ENCODE peak calls at places on chromosomes 11 and 22, in six cellular contexts. K, R, J, I, U and W are unnamed samples.

GRCh38 chr11:131274233-131274632 is 96.2 kb upstream of the NTM start:
- DNase-seq in J (no peak), I (no peak), K (no peak), U (no peak), R (no peak), W (no peak)

GRCh38 chr22:22772396-22772795 is 115.2 kb upstream of the IGLL5 start:
- DNase-seq in R (no peak), J (no peak), K (no peak), U (no peak), I (no peak), W (no peak)

GRCh38 chr11:91173701-91174100 is 950.9 kb upstream of the CHORDC1 start:
- DNase-seq in I (no peak), U (no peak), K (no peak), J (no peak), R (no peak), W (no peak)

GRCh38 chr22:22463855-22464540 is 44.5 kb downstream of the ZNF280B start:
- DNase-seq in K (peak), R (no peak), J (peak), U (no peak), I (no peak), W (peak)

GRCh38 chr11:1877211-1878133 is 14.2 kb downstream of the PRR33 start:
- DNase-seq in U (no peak), K (no peak), R (peak), I (peak), J (peak), W (no peak)

GRCh38 chr22:30392661-30393321 is 4.0 kb upstream of the SEC14L2 start:
- DNase-seq in R (no peak), I (no peak), K (peak), U (no peak), J (no peak), W (no peak)

GRCh38 chr11:1701041-1701807 is 4.2 kb downstream of the KRTAP5-6 start:
- DNase-seq in R (no peak), I (no peak), K (no peak), J (no peak), U (no peak), W (no peak)

GRCh38 chr22:28375761-28376534 is 303.7 kb downstream of the TTC28 start:
- DNase-seq in J (no peak), I (no peak), R (no peak), U (no peak), K (no peak), W (no peak)

GRCh38 chr11:12174145-12175143 is 64.1 kb downstream of the MICAL2 start:
- DNase-seq in I (no peak), U (no peak), R (no peak), K (no peak), J (no peak), W (no peak)

GRCh38 chr22:38461414-38462081 is 6.3 kb upstream of the KDELR3 start:
- DNase-seq in U (peak), K (peak), I (peak), R (no peak), J (peak), W (peak)

GRCh38 chr22:42905702-42906183 is 48.7 kb upstream of the ARFGAP3 start:
- DNase-seq in K (no peak), R (no peak), I (peak), J (no peak), U (no peak), W (no peak)

GRCh38 chr22:47817380-47817779 is 1054.9 kb downstream of the TBC1D22A start:
- DNase-seq in I (no peak), K (no peak), J (no peak), U (no peak), R (no peak), W (no peak)

GRCh38 chr11:16897460-16898061 is 116.7 kb downstream of the PLEKHA7 start:
- DNase-seq in J (no peak), U (no peak), R (no peak), I (no peak), K (peak), W (no peak)

GRCh38 chr22:50306753-50307749 is at the start of gene PLXNB2:
- DNase-seq in I (peak), R (no peak), K (peak), U (peak), J (peak), W (no peak)

GRCh38 chr22:49779853-49780271 is 47.8 kb downstream of the BRD1 start:
- DNase-seq in U (no peak), K (no peak), J (no peak), I (no peak), R (no peak), W (no peak)

GRCh38 chr22:36579441-36579840 is 50.5 kb upstream of the EIF3D start:
- DNase-seq in R (no peak), J (no peak), U (no peak), K (peak), I (no peak), W (no peak)

GRCh38 chr22:20009018-20009482 is 7.6 kb downstream of the ARVCF start:
- DNase-seq in I (peak), R (no peak), U (no peak), K (peak), J (no peak), W (no peak)

GRCh38 chr11:74532496-74533246 is 39.1 kb upstream of the LIPT2 start:
- DNase-seq in J (peak), U (peak), R (no peak), K (no peak), I (no peak), W (no peak)

GRCh38 chr11:798093-798713 is at the start of gene SLC25A22:
- DNase-seq in U (peak), K (peak), I (peak), R (peak), J (peak), W (no peak)

GRCh38 chr22:38943181-38943580 is 14.2 kb upstream of the APOBEC3A start:
- DNase-seq in K (no peak), J (no peak), I (no peak), U (no peak), R (no peak), W (no peak)

GRCh38 chr11:86523738-86524602 is 148.4 kb downstream of the ME3 start:
- DNase-seq in R (no peak), J (peak), K (no peak), I (no peak), U (peak), W (no peak)

GRCh38 chr11:119763071-119763715 is 34.2 kb upstream of the NECTIN1 start:
- DNase-seq in J (no peak), K (no peak), I (no peak), R (no peak), U (no peak), W (no peak)

GRCh38 chr11:66336234-66337102 is at the start of gene RIN1:
- DNase-seq in R (no peak), I (peak), U (peak), K (peak), J (peak), W (no peak)
- TF ChIP-seq CTCF in R (no peak), I (peak), U (peak), K (peak), J (no peak), W (no peak)

GRCh38 chr22:45612451-45612901 is 59.2 kb upstream of the ATXN10 start:
- DNase-seq in I (no peak), U (no peak), R (no peak), J (no peak), K (no peak), W (no peak)

GRCh38 chr22:45617948-45618347 is 53.7 kb upstream of the ATXN10 start:
- DNase-seq in K (no peak), J (no peak), I (no peak), U (no peak), R (no peak), W (no peak)

GRCh38 chr22:45615364-45615763 is 56.3 kb upstream of the ATXN10 start:
- DNase-seq in K (no peak), I (no peak), U (peak), R (no peak), J (no peak), W (no peak)

GRCh38 chr22:45612940-45613339 is 58.7 kb upstream of the ATXN10 start:
- DNase-seq in J (no peak), R (no peak), K (peak), I (no peak), U (no peak), W (no peak)

DNA sequence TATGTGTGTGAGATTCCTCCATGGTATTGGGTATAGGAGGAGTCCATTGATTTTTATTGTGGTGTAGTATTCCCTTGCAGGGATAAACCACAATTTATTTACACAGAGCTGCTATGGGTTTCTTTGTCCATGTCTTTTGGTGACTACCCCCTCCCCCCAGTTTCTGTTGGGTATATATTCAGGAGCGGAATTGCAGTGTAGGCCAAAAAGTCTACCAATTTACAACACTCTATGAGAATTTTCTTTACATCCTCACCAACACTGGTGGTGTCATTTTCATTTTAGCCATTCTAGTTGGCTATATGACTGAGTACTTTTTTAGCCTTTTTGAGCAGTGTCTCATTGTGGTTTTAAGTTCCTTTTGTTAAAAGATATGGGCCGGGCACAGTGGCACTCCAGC is 55.2 kb upstream of the ATXN10 start:
- DNase-seq in I (no peak), U (no peak), J (no peak), K (no peak), R (no peak), W (no peak)
- TF ChIP-seq CTCF in I (no peak), U (no peak), J (no peak), K (no peak), R (no peak), W (no peak)

GRCh38 chr11:59221438-59221837 is 8.7 kb upstream of the MPEG1 start:
- DNase-seq in U (peak), R (no peak), K (no peak), I (no peak), J (no peak), W (no peak)
- TF ChIP-seq CTCF in U (peak), R (no peak), K (no peak), I (no peak), J (no peak), W (no peak)

GRCh38 chr11:72814831-72815618 is 814 bp downstream of the ATG16L2 start:
- DNase-seq in R (no peak), K (peak), U (peak), I (peak), J (peak), W (no peak)
- TF ChIP-seq CTCF in R (no peak), K (peak), U (no peak), I (no peak), J (no peak), W (no peak)

GRCh38 chr11:2897048-2897447 is 11.5 kb upstream of the CDKN1C start:
- DNase-seq in K (no peak), J (no peak), R (no peak), U (no peak), I (peak), W (no peak)
- TF ChIP-seq CTCF in K (no peak), J (no peak), R (no peak), U (no peak), I (no peak), W (no peak)

GRCh38 chr11:32071811-32072210 is 19.1 kb upstream of the RCN1 start:
- DNase-seq in K (no peak), U (peak), J (peak), R (no peak), I (no peak), W (no peak)
- TF ChIP-seq CTCF in K (peak), U (peak), J (peak), R (no peak), I (no peak), W (no peak)

DNA sequence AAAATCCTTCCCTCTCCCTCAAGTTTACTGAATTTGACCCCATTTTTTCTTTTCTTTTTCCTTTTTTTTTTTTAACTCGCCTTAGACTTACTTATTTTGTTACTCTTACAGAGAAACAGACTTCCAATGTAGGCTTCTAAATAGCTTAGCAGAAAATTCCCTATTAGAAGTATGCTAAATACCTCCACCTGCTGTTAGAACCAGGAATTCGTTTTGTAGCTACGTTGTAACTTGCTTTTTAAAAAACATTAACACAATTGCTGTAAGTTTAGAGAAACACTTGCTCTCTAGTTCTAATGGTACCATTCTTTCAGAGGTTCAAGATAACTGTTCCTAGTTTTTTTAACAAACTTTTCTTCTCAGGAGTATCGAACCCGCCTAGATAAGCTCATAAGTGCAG is 324.2 kb downstream of the DCDC1 start:
- DNase-seq in I (no peak), K (no peak), U (no peak), R (no peak), J (no peak), W (no peak)
- TF ChIP-seq CTCF in I (no peak), K (peak), U (peak), R (no peak), J (no peak), W (no peak)

DNA sequence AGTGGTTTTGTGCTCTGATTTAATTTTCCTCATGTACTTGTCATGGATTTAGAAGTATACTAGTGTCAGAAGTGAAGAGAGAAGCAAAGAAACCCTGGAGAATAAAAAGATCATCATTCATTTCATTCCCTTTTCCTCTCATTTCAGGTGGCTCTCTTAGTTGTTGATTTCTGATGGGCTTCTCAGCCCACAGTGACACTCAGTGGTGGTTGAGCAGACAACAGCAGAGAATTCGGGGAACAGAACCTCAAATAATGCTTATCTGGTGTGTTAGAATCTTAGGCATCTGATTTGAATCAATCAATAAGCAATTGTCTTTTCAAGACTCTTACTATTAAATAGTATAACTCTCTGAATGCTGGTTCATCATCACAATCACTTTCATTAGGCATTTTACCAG is 1289.4 kb downstream of the FAM181B start:
- DNase-seq in I (no peak), U (no peak), R (no peak), K (peak), J (no peak), W (no peak)
- TF ChIP-seq CTCF in I (no peak), U (peak), R (no peak), K (peak), J (no peak), W (no peak)

GRCh38 chr22:39999144-39999757 is 4.5 kb downstream of the FAM83F start:
- DNase-seq in U (no peak), K (no peak), J (peak), R (no peak), I (no peak), W (no peak)
- TF ChIP-seq CTCF in U (no peak), K (no peak), J (no peak), R (no peak), I (no peak), W (no peak)

GRCh38 chr11:61154528-61154927 is 6.7 kb downstream of the VPS37C start:
- DNase-seq in I (no peak), J (no peak), R (no peak), U (no peak), K (no peak), W (no peak)

GRCh38 chr11:61155312-61155711 is 5.9 kb downstream of the VPS37C start:
- DNase-seq in K (no peak), J (no peak), R (no peak), U (no peak), I (no peak), W (no peak)

GRCh38 chr11:61151545-61152252 is 9.5 kb downstream of the VPS37C start:
- DNase-seq in I (no peak), U (no peak), R (no peak), J (no peak), K (no peak), W (no peak)

GRCh38 chr11:61152816-61153592 is 8.2 kb downstream of the VPS37C start:
- DNase-seq in R (no peak), J (peak), K (no peak), I (no peak), U (peak), W (no peak)

DNA sequence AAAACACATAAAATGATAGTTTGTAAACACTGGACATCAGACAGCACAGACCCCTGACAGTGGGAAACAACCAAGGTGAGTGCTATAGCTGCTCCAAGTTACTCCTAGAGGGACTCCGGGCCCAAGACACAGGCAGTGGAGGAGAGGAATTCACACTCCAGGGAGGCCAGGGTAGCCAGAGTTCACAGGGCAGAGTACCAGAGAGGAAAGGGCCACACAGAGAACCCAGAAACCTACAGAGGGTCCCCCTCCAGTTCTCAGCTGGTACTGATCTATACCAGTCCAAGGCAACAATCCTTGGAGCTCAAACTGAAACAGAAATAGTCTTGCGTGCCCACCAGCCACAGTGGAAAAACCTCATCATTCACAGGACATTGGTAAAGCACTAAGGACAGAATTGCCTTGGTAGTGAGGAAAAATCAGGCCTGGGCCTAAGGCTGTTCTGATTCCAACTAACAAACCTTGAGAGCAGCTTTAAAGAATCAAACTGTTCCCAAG is 7.6 kb downstream of the VPS37C start:
- DNase-seq in U (no peak), J (no peak), I (no peak), K (no peak), R (no peak), W (no peak)
- TF ChIP-seq CTCF in U (no peak), J (no peak), I (no peak), K (no peak), R (no peak), W (no peak)